ENCODE peak calls at places on chromosomes 12 and 14, in seven cellular contexts. F is BE2C; N is A549; I is CD4-positive, alpha-beta memory T cell; E is left ventricle myocardium inferior; D is astrocyte; S is esophagus squamous epithelium. T is an unnamed sample.
A peak's percentile ranks its signal among the peaks of the same experiment; 100 is the strongest.

GRCh38 chr14:73014105-73014504 is 12.8 kb downstream of the ZFYVE1 start:
- DNase-seq in S (no peak), N (no peak), E (no peak), F (no peak), I (no peak), D (peak; percentile 39), T (no peak)

GRCh38 chr14:24037658-24038037 is 14.2 kb upstream of the CARMIL3 start:
- DNase-seq in E (no peak), D (no peak), F (peak; percentile 62), I (no peak), S (no peak), N (no peak), T (no peak)

GRCh38 chr12:104354868-104355570 is 51.5 kb downstream of the EID3 start:
- DNase-seq in D (no peak), N (no peak), E (no peak), S (no peak), F (no peak), I (no peak), T (no peak)

GRCh38 chr14:72836085-72836484 is 57.8 kb downstream of the DPF3 start:
- DNase-seq in E (no peak), N (no peak), D (no peak), S (no peak), I (no peak), F (no peak), T (no peak)

GRCh38 chr12:12899530-12900380 is 8.4 kb downstream of the GPRC5A start:
- DNase-seq in D (peak; percentile 95), F (no peak), S (no peak), N (peak; percentile 76), E (no peak), I (no peak), T (no peak)

GRCh38 chr12:106133136-106134087 is 5.3 kb downstream of the NUAK1 start:
- DNase-seq in D (peak; percentile 70), I (no peak), F (no peak), N (peak; percentile 71), S (no peak), E (no peak), T (no peak)

GRCh38 chr14:36973806-36974442 is 198.5 kb downstream of the SLC25A21 start:
- DNase-seq in D (peak; percentile 74), N (peak; percentile 82), E (no peak), S (no peak), I (no peak), F (no peak), T (no peak)

GRCh38 chr14:67622675-67623074 is 3.0 kb downstream of the ARG2 start:
- DNase-seq in I (no peak), E (no peak), D (peak; percentile 79), F (no peak), N (peak; percentile 36), S (no peak), T (no peak)

GRCh38 chr12:8446642-8447547 is 8.9 kb upstream of the CLEC6A start:
- DNase-seq in I (no peak), F (no peak), N (no peak), E (no peak), D (no peak), S (no peak), T (no peak)

GRCh38 chr12:20184514-20184913 is 183.8 kb upstream of the PDE3A start:
- DNase-seq in D (no peak), N (no peak), S (no peak), F (no peak), I (no peak), E (no peak), T (no peak)

GRCh38 chr14:101027291-101027690 is 123.8 kb upstream of the RTL1 start:
- DNase-seq in E (peak; percentile 0), N (no peak), D (no peak), F (no peak), I (no peak), S (no peak), T (no peak)

GRCh38 chr14:50797250-50798047 is 33.5 kb downstream of the NIN start:
- DNase-seq in F (no peak), E (no peak), D (peak; percentile 42), S (no peak), N (no peak), I (no peak), T (no peak)

GRCh38 chr12:22709292-22709691 is 84.3 kb downstream of the ETNK1 start:
- DNase-seq in E (no peak), F (no peak), I (no peak), S (no peak), D (no peak), N (peak; percentile 42), T (peak; percentile 33)

GRCh38 chr14:99931308-99931707 is 133.9 kb upstream of the EVL start:
- DNase-seq in F (no peak), N (no peak), D (no peak), S (no peak), E (no peak), I (no peak), T (no peak)

GRCh38 chr12:92690601-92691000 is 12.2 kb upstream of the PLEKHG7 start:
- DNase-seq in E (no peak), F (no peak), I (no peak), N (no peak), D (no peak), S (no peak), T (no peak)

GRCh38 chr14:95313707-95314106 is 6.0 kb downstream of the CLMN start:
- DNase-seq in D (no peak), F (no peak), S (peak; percentile 12), N (peak; percentile 67), I (no peak), E (peak; percentile 60), T (no peak)

GRCh38 chr14:95316826-95317225 is 2.9 kb downstream of the CLMN start:
- DNase-seq in S (no peak), E (no peak), N (no peak), D (no peak), F (peak; percentile 51), I (no peak), T (peak; percentile 84)

GRCh38 chr14:95314609-95315008 is 5.1 kb downstream of the CLMN start:
- DNase-seq in N (peak; percentile 43), I (no peak), F (peak; percentile 66), E (no peak), S (no peak), D (no peak), T (no peak)

GRCh38 chr14:95315579-95315978 is 4.1 kb downstream of the CLMN start:
- DNase-seq in D (no peak), N (no peak), I (no peak), S (no peak), F (no peak), E (no peak), T (no peak)

GRCh38 chr14:95315156-95315555 is 4.6 kb downstream of the CLMN start:
- DNase-seq in S (no peak), N (no peak), F (no peak), D (no peak), I (no peak), E (no peak), T (no peak)
- H3K4me1 ChIP-seq in S (peaks cover 27% of the 10 kb centered on the region), N (peaks cover 57% of the 10 kb centered on the region), F (peaks cover 12% of the 10 kb centered on the region), D (peaks cover 10% of the 10 kb centered on the region), I (peaks cover 11% of the 10 kb centered on the region), E (peaks cover 74% of the 10 kb centered on the region), T (peaks cover 56% of the 10 kb centered on the region)

GRCh38 chr12:26212356-26212755 is 17.0 kb downstream of the SSPN start:
- DNase-seq in D (no peak), N (no peak), S (no peak), I (no peak), F (no peak), E (no peak), T (no peak)
- H3K4me3 ChIP-seq in D (no peak overlapping the region), N (no peak overlapping the region), S (no peak overlapping the region), I (no peak overlapping the region), F (no peak overlapping the region), E (no peak overlapping the region), T (no peak overlapping the region)

DNA sequence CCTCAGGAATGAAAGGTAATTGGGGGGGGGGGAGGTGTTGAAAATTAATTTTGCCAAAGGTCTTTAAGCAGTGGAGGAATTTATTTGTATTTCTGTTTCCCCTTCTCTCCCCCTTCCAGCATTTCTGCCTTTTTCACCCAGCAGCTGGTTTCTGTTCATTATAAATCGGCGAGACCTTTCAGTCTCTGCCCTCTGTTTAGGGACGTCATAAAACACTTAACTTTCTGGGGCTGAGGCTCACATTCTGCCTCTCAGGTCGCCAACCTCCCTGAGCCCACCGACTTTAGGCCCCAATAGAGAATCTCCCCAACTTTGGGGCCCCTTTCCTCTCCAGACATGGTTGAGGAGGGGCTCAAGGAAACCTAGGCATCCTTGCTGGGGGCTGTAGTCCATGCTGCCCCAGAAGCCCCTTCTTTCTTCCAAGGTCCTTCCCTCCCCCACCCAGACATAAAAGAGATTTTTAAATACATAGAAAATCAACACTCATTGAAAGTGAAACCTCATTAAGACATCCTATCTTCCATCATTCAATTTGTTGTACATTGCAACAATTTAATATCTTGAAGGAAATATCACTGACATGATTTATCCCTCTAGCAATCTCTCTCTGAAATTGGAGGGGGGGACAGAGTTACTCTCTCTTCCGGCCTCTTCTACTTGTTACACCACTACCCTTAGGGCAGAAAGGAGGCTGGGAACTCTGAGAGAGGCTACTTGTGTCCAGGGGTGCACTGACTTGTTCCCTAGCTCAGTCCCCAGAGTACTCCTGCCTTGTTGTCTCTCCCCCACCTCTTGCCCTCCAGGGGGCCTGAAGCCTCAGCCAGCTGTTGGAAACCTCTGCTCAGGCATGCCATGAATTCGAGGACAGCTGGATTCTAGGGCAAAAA is 2.5 kb upstream of the HOXC6 start:
- DNase-seq in D (no peak), F (no peak), N (no peak), I (no peak), S (no peak), E (no peak), T (peak; percentile 61)
- H3K4me1 ChIP-seq in D (no peaks in the 10 kb centered on the region), F (peaks cover 34% of the 10 kb centered on the region), N (peaks cover 30% of the 10 kb centered on the region), I (no peaks in the 10 kb centered on the region), S (no peaks in the 10 kb centered on the region), E (peaks cover 13% of the 10 kb centered on the region), T (peaks cover 11% of the 10 kb centered on the region)

DNA sequence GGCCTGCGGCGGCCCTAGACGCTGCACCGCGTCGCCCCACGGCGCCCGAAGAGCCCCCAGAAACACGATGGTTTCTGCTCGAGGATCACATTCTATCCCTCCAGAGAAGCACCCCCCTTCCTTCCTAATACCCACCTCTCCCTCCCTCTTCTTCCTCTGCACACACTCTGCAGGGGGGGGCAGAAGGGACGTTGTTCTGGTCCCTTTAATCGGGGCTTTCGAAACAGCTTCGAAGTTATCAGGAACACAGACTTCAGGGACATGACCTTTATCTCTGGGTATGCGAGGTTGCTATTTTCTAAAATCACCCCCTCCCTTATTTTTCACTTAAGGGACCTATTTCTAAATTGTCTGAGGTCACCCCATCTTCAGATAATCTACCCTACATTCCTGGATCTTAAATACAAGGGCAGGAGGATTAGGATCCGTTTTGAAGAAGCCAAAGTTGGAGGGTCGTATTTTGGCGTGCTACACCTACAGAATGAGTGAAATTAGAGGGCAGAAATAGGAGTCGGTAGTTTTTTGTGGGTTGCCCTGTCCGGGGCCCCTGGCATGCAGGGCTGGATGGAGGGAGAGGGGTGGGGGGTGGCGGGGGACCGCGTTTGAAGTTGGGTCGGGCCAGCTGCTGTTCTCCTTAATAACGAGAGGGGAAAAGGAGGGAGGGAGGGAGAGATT is 449 bp upstream of the CCND2 start:
- DNase-seq in S (no peak), E (no peak), I (no peak), F (no peak), N (no peak), D (no peak), T (peak; percentile 57)
- H3K4me3 ChIP-seq in S (peak overlapping the region; percentile 54), E (peak overlapping the region; percentile 86), I (peak overlapping the region; percentile 96), F (no peak overlapping the region), N (peak overlapping the region; percentile 46), D (peak overlapping the region; percentile 53), T (peak overlapping the region; percentile 93)

DNA sequence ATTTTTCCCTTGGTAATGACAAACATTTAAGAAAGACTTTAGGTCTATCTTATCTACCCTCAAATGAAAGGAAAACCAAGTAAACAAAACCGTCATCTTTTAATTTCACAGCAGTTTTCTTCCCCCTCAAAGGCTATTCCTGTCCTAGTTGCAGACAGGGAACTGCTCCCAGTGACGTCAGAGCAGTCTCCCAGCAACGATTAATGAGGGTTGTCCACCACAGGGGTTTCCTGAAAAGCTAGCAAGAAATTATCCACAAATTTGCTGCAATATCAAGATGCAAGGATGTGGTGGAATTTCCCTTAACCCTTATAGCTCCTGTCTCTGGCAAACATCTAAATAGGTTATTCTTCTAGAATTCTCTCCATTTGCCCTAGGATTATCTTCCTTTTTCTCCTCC is 89.1 kb upstream of the STAC3 start:
- DNase-seq in E (peak; percentile 47), F (no peak), D (peak; percentile 86), N (peak; percentile 71), S (no peak), I (no peak), T (peak; percentile 71)
- H3K4me1 ChIP-seq in E (peaks cover 38% of the 10 kb centered on the region), F (peaks cover 20% of the 10 kb centered on the region), D (no peaks in the 10 kb centered on the region), N (peaks cover 34% of the 10 kb centered on the region), S (no peaks in the 10 kb centered on the region), I (no peaks in the 10 kb centered on the region), T (peaks cover 22% of the 10 kb centered on the region)